ENCODE peak calls at places on chromosomes 7 and 10, in six cellular contexts. G is body of pancreas, Q is heart left ventricle, R is tibial nerve, N is gastrocnemius medialis, S is ovary. P is an unnamed sample.

GRCh38 chr10:79399242-79399831 is 46.1 kb downstream of the ZCCHC24 start:
- DNase-seq in R (peak; percentile 89), Q (peak; percentile 91), G (peak; percentile 70), N (peak; percentile 83), S (peak; percentile 94), P (no peak)

GRCh38 chr7:5557920-5558401 is 134.3 kb upstream of the TNRC18 start:
- DNase-seq in S (peak; percentile 62), G (peak; percentile 38), N (peak; percentile 99), Q (peak; percentile 87), R (peak; percentile 57), P (no peak)

GRCh38 chr7:118195837-118196474 is 12.0 kb downstream of the LSM8 start:
- DNase-seq in R (no peak), G (peak; percentile 84), Q (no peak), N (no peak), S (no peak), P (no peak)

GRCh38 chr7:139697031-139697430 is 80.8 kb downstream of the HIPK2 start:
- DNase-seq in S (no peak), R (no peak), Q (no peak), N (no peak), G (peak; percentile 67), P (no peak)

GRCh38 chr10:1605121-1605520 is 132.2 kb downstream of the ADARB2 start:
- DNase-seq in G (no peak), S (no peak), N (no peak), R (no peak), Q (no peak), P (no peak)

GRCh38 chr7:151311294-151311864 is 30.2 kb upstream of the NUB1 start:
- DNase-seq in S (no peak), N (no peak), Q (no peak), R (no peak), G (no peak), P (no peak)

GRCh38 chr10:124601431-124602120 is 140.0 kb downstream of the LHPP start:
- DNase-seq in Q (peak; percentile 44), G (no peak), R (no peak), S (peak; percentile 29), N (no peak), P (peak; percentile 19)

GRCh38 chr7:80334185-80334584 is 177.7 kb downstream of the GNAT3 start:
- DNase-seq in R (no peak), S (no peak), N (no peak), Q (no peak), G (no peak), P (no peak)

GRCh38 chr7:157699357-157700013 is 362.7 kb downstream of the DNAJB6 start:
- DNase-seq in S (peak; percentile 5), R (no peak), G (no peak), N (no peak), Q (no peak), P (no peak)

GRCh38 chr10:29186221-29186620 is 102.6 kb upstream of the LYZL1 start:
- DNase-seq in S (no peak), N (no peak), R (no peak), G (no peak), Q (no peak), P (no peak)

GRCh38 chr10:32985341-32985764 is 27.3 kb upstream of the ITGB1 start:
- DNase-seq in N (no peak), G (no peak), Q (no peak), S (no peak), R (no peak), P (no peak)

GRCh38 chr7:118949031-118949430 is 724.5 kb downstream of the ANKRD7 start:
- DNase-seq in N (no peak), S (no peak), Q (no peak), R (no peak), G (no peak), P (no peak)

GRCh38 chr10:110901954-110902819 is 16.8 kb downstream of the BBIP1 start:
- DNase-seq in Q (no peak), R (no peak), S (no peak), G (no peak), N (no peak), P (no peak)

GRCh38 chr7:69419928-69420327 is 178.3 kb upstream of the AUTS2 start:
- DNase-seq in G (no peak), Q (no peak), S (no peak), R (no peak), N (no peak), P (no peak)

GRCh38 chr10:26031300-26031699 is 97.3 kb downstream of the MYO3A start:
- DNase-seq in G (no peak), S (no peak), Q (no peak), R (no peak), N (no peak), P (no peak)

GRCh38 chr10:74855027-74855426 is 28.6 kb downstream of the KAT6B start:
- DNase-seq in R (no peak), Q (no peak), S (no peak), G (peak; percentile 75), N (peak; percentile 15), P (no peak)

GRCh38 chr7:55427800-55428199 is 62.7 kb downstream of the LANCL2 start:
- DNase-seq in R (no peak), N (no peak), S (peak; percentile 61), Q (no peak), G (no peak), P (no peak)

GRCh38 chr10:3469639-3470020 is 297.0 kb upstream of the PITRM1 start:
- DNase-seq in G (no peak), R (no peak), N (no peak), S (no peak), Q (no peak), P (no peak)

GRCh38 chr10:3467052-3467906 is 294.7 kb upstream of the PITRM1 start:
- DNase-seq in S (peak; percentile 71), N (peak; percentile 86), Q (peak; percentile 90), R (peak; percentile 77), G (peak; percentile 34), P (no peak)

GRCh38 chr10:3464760-3465405 is 292.3 kb upstream of the PITRM1 start:
- DNase-seq in R (no peak), N (no peak), S (no peak), Q (no peak), G (no peak), P (no peak)

GRCh38 chr10:3468919-3469638 is 296.5 kb upstream of the PITRM1 start:
- DNase-seq in S (peak; percentile 61), N (peak; percentile 65), Q (peak; percentile 71), G (no peak), R (no peak), P (no peak)

GRCh38 chr10:3465406-3465891 is 292.9 kb upstream of the PITRM1 start:
- DNase-seq in S (no peak), N (no peak), R (no peak), G (no peak), Q (no peak), P (no peak)
- TF ChIP-seq POLR2A in S (no peak), N (no peak), R (no peak), G (no peak), Q (no peak), P (no peak)

DNA sequence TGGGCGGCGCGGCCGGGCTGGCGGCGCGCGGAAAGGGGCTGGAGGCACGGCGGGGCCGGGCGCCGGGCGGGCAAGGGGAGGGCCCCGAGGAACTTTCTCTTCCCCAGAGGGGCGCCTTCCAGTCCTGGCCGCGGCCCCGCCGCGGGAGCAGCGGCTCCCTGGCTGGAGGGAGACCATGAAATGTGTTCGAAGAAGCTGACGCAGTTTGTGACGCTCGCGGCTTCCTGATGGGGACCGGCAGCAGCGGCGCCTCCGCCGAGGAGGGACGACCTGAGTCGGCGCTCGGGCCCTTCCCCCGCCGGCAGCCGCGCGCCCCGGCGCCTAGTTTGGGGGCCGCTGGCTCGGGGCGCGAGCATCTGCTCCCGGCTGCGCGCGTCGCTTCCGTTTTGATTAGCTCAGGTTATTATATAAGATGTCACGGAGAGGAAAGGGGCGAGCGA is 57.2 kb upstream of the PCGF5 start:
- DNase-seq in R (peak; percentile 16), S (peak; percentile 82), G (peak; percentile 69), N (peak; percentile 46), Q (peak; percentile 86), P (peak; percentile 7)
- TF ChIP-seq POLR2A in R (peak; percentile 44), S (peak; percentile 35), G (peak; percentile 68), N (peak; percentile 55), Q (no peak), P (peak; percentile 56)

DNA sequence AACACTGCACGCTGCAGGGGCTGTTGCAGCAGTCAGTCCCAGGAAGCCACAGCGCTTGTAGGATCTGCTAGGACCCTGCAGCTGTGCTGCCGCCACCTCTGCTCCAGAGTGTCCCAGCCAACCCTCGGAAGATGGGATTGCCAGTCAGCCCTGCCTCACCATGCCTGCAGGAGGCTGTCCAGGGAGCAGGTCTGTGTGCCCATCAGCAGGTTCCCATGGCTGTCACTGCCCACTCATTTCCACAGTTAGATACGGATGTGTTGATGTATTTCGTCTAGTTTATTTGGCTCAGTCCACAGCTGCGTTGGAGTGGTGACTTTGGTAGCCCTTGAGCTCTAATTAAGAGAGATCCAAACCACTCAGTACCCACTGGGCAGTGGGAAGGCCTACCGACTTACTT is 35.7 kb downstream of the SHH start:
- DNase-seq in R (no peak), N (no peak), Q (no peak), G (no peak), S (no peak), P (no peak)
- TF ChIP-seq POLR2A in R (no peak), N (no peak), Q (no peak), G (no peak), S (no peak), P (no peak)

GRCh38 chr10:22320591-22321155 is at the start of gene BMI1:
- DNase-seq in S (peak; percentile 81), Q (peak; percentile 86), N (peak; percentile 90), R (peak; percentile 73), G (peak; percentile 83), P (no peak)
- TF ChIP-seq POLR2A in S (no peak), Q (no peak), N (no peak), R (no peak), G (no peak), P (no peak)

GRCh38 chr10:95873651-95874050 is 34.1 kb upstream of the CC2D2B start:
- DNase-seq in G (no peak), Q (no peak), R (no peak), N (no peak), S (no peak), P (no peak)

GRCh38 chr10:95873139-95873538 is 34.6 kb upstream of the CC2D2B start:
- DNase-seq in R (no peak), N (no peak), G (no peak), Q (no peak), S (no peak), P (no peak)

GRCh38 chr10:95867866-95868265 is 39.9 kb upstream of the CC2D2B start:
- DNase-seq in S (no peak), Q (no peak), G (no peak), R (no peak), N (no peak), P (no peak)

GRCh38 chr10:95876756-95877155 is 31.0 kb upstream of the CC2D2B start:
- DNase-seq in N (no peak), Q (no peak), G (no peak), R (no peak), S (no peak), P (no peak)

GRCh38 chr10:95872158-95872711 is 35.5 kb upstream of the CC2D2B start:
- DNase-seq in S (no peak), G (no peak), R (no peak), N (no peak), Q (no peak), P (no peak)
- TF ChIP-seq POLR2A in S (no peak), G (no peak), R (no peak), N (no peak), Q (no peak), P (no peak)

P was measured in esophagus squamous epithelium.